ENCODE peak calls at places on chromosome 2, in six cellular contexts. M is psoas muscle, V is breast epithelium, H is small intestine, C is A549, G is stomach. W is an unnamed sample. For H3K4me1, the result is how much of the 10 kb centered on the place peaks cover.

GRCh38 chr2:156434461-156435291 is 1.5 kb upstream of the GPD2 start:
- DNase-seq in M (no peak), V (no peak), C (peak), H (no peak), G (no peak), W (no peak)

GRCh38 chr2:3435440-3435839 is 55.9 kb downstream of the TRAPPC12 start:
- DNase-seq in C (no peak), V (no peak), H (peak), M (no peak), G (no peak), W (no peak)

GRCh38 chr2:189782221-189782671 is 1.9 kb downstream of the ORMDL1 start:
- DNase-seq in H (no peak), G (no peak), M (no peak), V (no peak), C (no peak), W (no peak)

GRCh38 chr2:226030369-226031077 is 631.0 kb downstream of the NYAP2 start:
- DNase-seq in M (no peak), H (no peak), C (no peak), V (no peak), G (no peak), W (peak)

GRCh38 chr2:208366215-208367132 is 40.1 kb upstream of the PTH2R start:
- DNase-seq in V (no peak), G (no peak), H (no peak), M (no peak), C (no peak), W (no peak)

GRCh38 chr2:226424971-226425370 is 374.6 kb downstream of the IRS1 start:
- DNase-seq in M (no peak), C (no peak), G (no peak), V (no peak), H (no peak), W (no peak)

GRCh38 chr2:33762636-33763035 is 163.5 kb upstream of the FAM98A start:
- DNase-seq in C (no peak), M (no peak), V (no peak), H (no peak), G (no peak), W (no peak)

GRCh38 chr2:24832991-24833671 is 39.9 kb downstream of the CENPO start:
- DNase-seq in C (no peak), M (no peak), V (no peak), G (no peak), H (no peak), W (no peak)

GRCh38 chr2:162974771-162975170 is 136.2 kb upstream of the KCNH7 start:
- DNase-seq in C (no peak), M (no peak), H (no peak), V (no peak), G (no peak), W (no peak)

GRCh38 chr2:31986906-31987305 is 23.9 kb downstream of the MEMO1 start:
- DNase-seq in G (no peak), V (no peak), M (no peak), C (no peak), H (no peak), W (no peak)

GRCh38 chr2:25620711-25621110 is 52.7 kb downstream of the DTNB start:
- DNase-seq in G (no peak), M (no peak), V (no peak), H (no peak), C (no peak), W (no peak)

GRCh38 chr2:235216901-235217300 is 265.1 kb downstream of the SH3BP4 start:
- DNase-seq in H (no peak), M (no peak), C (peak), V (no peak), G (no peak), W (no peak)

GRCh38 chr2:223123859-223124610 is 72.0 kb downstream of the KCNE4 start:
- DNase-seq in G (no peak), H (no peak), M (no peak), C (no peak), V (no peak), W (no peak)

GRCh38 chr2:168913495-168913894 is 12.4 kb downstream of the G6PC2 start:
- DNase-seq in M (no peak), V (no peak), C (no peak), H (no peak), G (no peak), W (no peak)

GRCh38 chr2:168915433-168916328 is 14.6 kb downstream of the G6PC2 start:
- DNase-seq in V (no peak), H (no peak), C (no peak), M (no peak), G (no peak), W (no peak)

GRCh38 chr2:168910330-168910729 is 9.2 kb downstream of the G6PC2 start:
- DNase-seq in M (no peak), V (no peak), G (no peak), C (no peak), H (no peak), W (no peak)

GRCh38 chr2:168913171-168913484 is 12.0 kb downstream of the G6PC2 start:
- DNase-seq in G (no peak), C (no peak), V (no peak), M (no peak), H (no peak), W (no peak)

GRCh38 chr2:168912466-168913170 is 11.5 kb downstream of the G6PC2 start:
- DNase-seq in M (peak), G (peak), V (no peak), H (peak), C (no peak), W (no peak)
- H3K4me3 ChIP-seq in M (peak), G (no peak), V (peak), H (no peak), C (no peak), W (no peak)

GRCh38 chr2:232533944-232534710 is 5.4 kb upstream of the CHRNG start:
- DNase-seq in G (no peak), V (no peak), M (no peak), C (no peak), H (no peak), W (peak)

GRCh38 chr2:232537499-232537898 is 2.0 kb upstream of the CHRNG start:
- DNase-seq in G (peak), M (no peak), H (no peak), V (no peak), C (no peak), W (peak)

GRCh38 chr2:232537079-232537478 is 2.4 kb upstream of the CHRNG start:
- DNase-seq in C (peak), H (peak), M (no peak), V (no peak), G (no peak), W (peak)

GRCh38 chr2:232534940-232535735 is 4.4 kb upstream of the CHRNG start:
- DNase-seq in C (no peak), H (no peak), M (no peak), G (no peak), V (no peak), W (peak)

GRCh38 chr2:232535761-232536530 is 3.5 kb upstream of the CHRNG start:
- DNase-seq in V (no peak), C (no peak), H (no peak), G (no peak), M (no peak), W (no peak)
- H3K4me1 ChIP-seq in V (under half), C (under half), H (under half), G (under half), M (under half), W (under half)

GRCh38 chr2:102736174-102736606 is 25.6 kb upstream of the TMEM182 start:
- DNase-seq in H (peak), C (peak), G (peak), M (no peak), V (no peak), W (no peak)

GRCh38 chr2:102736607-102737409 is 25.0 kb upstream of the TMEM182 start:
- DNase-seq in C (peak), G (peak), V (peak), H (peak), M (peak), W (peak)

GRCh38 chr2:102737435-102737834 is 24.4 kb upstream of the TMEM182 start:
- DNase-seq in H (no peak), M (no peak), V (no peak), G (no peak), C (no peak), W (no peak)

GRCh38 chr2:102735431-102736130 is 26.2 kb upstream of the TMEM182 start:
- DNase-seq in V (no peak), H (peak), G (peak), C (no peak), M (peak), W (no peak)
- H3K27ac ChIP-seq in V (peak), H (peak), G (peak), C (peak), M (peak), W (no peak)

DNA sequence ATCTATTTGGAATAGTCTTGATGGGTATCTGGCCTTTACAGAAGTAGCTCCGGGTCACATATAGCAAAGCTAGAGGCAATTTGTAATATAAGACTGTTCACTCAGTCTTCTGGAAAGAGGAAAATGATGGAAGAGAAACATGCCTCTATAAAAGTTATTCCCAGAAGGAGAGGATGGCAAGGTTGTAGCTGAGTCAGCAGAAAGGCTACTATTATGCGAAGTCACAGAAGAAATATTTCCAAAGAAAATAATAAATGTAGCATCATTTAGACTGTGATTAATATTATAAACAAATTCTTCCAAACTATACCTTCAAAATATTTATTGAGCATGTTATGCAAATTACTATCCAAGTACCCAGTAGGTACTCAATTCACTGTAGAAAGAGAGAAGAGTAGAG is 1027.7 kb upstream of the TMEFF2 start:
- DNase-seq in H (no peak), G (no peak), V (no peak), M (no peak), C (no peak), W (no peak)
- H3K4me3 ChIP-seq in H (no peak), G (no peak), V (no peak), M (no peak), C (no peak), W (no peak)

GRCh38 chr2:44280869-44281268 is 5.6 kb downstream of the SLC3A1 start:
- DNase-seq in G (no peak), C (no peak), M (no peak), H (no peak), V (no peak), W (no peak)

GRCh38 chr2:44275915-44276279 is 617 bp downstream of the SLC3A1 start:
- DNase-seq in V (no peak), H (peak), M (no peak), C (peak), G (no peak), W (no peak)

GRCh38 chr2:44273596-44273995 is 1.7 kb upstream of the SLC3A1 start:
- DNase-seq in H (no peak), C (no peak), V (no peak), G (no peak), M (no peak), W (no peak)

GRCh38 chr2:44273076-44273475 is 2.2 kb upstream of the SLC3A1 start:
- DNase-seq in C (no peak), H (no peak), M (no peak), V (no peak), G (no peak), W (no peak)

GRCh38 chr2:44277541-44277940 is 2.3 kb downstream of the SLC3A1 start:
- DNase-seq in G (no peak), H (peak), V (no peak), M (no peak), C (no peak), W (no peak)
- H3K4me1 ChIP-seq in G (under half), H (under half), V (under half), M (under half), C (under half), W (under half)

GRCh38 chr2:172925600-172925999 is 150.0 kb upstream of the MAP3K20 start:
- DNase-seq in V (no peak), M (no peak), H (no peak), C (no peak), G (no peak), W (no peak)

GRCh38 chr2:172919732-172920131 is 155.9 kb upstream of the MAP3K20 start:
- DNase-seq in H (no peak), M (no peak), C (no peak), V (no peak), G (no peak), W (no peak)

GRCh38 chr2:172921538-172922236 is 154.0 kb upstream of the MAP3K20 start:
- DNase-seq in H (no peak), V (no peak), C (peak), M (no peak), G (no peak), W (no peak)

GRCh38 chr2:172924070-172924469 is 151.6 kb upstream of the MAP3K20 start:
- DNase-seq in M (no peak), H (no peak), G (no peak), V (no peak), C (no peak), W (no peak)

DNA sequence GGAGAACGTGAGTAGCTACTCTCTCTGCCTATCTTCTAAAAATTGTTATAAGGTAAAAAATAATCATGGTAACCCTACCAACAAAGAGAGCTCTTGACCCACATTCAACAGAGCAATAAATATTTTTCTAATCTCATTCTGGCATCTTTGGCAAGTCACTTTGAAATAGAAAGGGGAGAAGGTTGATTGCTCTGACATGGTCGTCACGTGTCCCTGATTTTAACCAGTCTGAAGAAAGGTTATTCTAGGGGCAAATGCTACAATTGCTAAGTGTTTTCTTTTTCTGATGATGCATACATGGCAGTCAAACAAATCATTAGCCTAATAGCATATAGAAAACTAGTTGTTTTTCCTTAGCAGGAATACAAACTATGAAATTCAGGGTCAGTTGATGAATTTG is 153.4 kb upstream of the MAP3K20 start:
- DNase-seq in M (no peak), H (no peak), V (no peak), G (no peak), C (no peak), W (no peak)
- H3K27ac ChIP-seq in M (no peak), H (no peak), V (no peak), G (no peak), C (no peak), W (no peak)

W was measured in lower lobe of right lung.